ENCODE peak calls at places on chromosomes 7 and 10, in four cellular contexts. One of them, this sample, is unnamed.

GRCh38 chr7:98134420-98134819 is 27.8 kb downstream of the LMTK2 start:
- DNase-seq in brain microvascular endothelial cell: no peak
- DNase-seq in neural progenitor cell: no peak
- DNase-seq in lower leg skin: no peak
- DNase-seq in this sample: no peak

GRCh38 chr10:120599202-120599724 is 142.2 kb downstream of the PLPP4 start:
- DNase-seq in lower leg skin: peak; percentile 48
- DNase-seq in brain microvascular endothelial cell: no peak
- DNase-seq in neural progenitor cell: no peak
- DNase-seq in this sample: no peak

GRCh38 chr10:16195178-16195769 is 241.5 kb upstream of the PTER start:
- DNase-seq in lower leg skin: no peak
- DNase-seq in brain microvascular endothelial cell: no peak
- DNase-seq in neural progenitor cell: no peak
- DNase-seq in this sample: no peak

GRCh38 chr10:77877461-77878344 is 48.9 kb downstream of the DLG5 start:
- DNase-seq in neural progenitor cell: peak; percentile 80
- DNase-seq in lower leg skin: no peak
- DNase-seq in brain microvascular endothelial cell: peak; percentile 44
- DNase-seq in this sample: no peak

GRCh38 chr10:3025300-3025699 is 42.0 kb upstream of the PFKP start:
- DNase-seq in brain microvascular endothelial cell: no peak
- DNase-seq in lower leg skin: no peak
- DNase-seq in neural progenitor cell: no peak
- DNase-seq in this sample: no peak

GRCh38 chr10:78042752-78043104 is 9.1 kb downstream of the RPS24 start:
- DNase-seq in brain microvascular endothelial cell: no peak
- DNase-seq in neural progenitor cell: no peak
- DNase-seq in lower leg skin: no peak
- DNase-seq in this sample: no peak

GRCh38 chr10:127091354-127091753 is 105.0 kb downstream of the INSYN2A start:
- DNase-seq in neural progenitor cell: no peak
- DNase-seq in lower leg skin: no peak
- DNase-seq in brain microvascular endothelial cell: no peak
- DNase-seq in this sample: no peak

GRCh38 chr10:127990846-127991542 is 84.1 kb downstream of the PTPRE start:
- DNase-seq in lower leg skin: no peak
- DNase-seq in neural progenitor cell: no peak
- DNase-seq in brain microvascular endothelial cell: peak; percentile 94
- DNase-seq in this sample: no peak

GRCh38 chr7:30575910-30576309 is 18.8 kb upstream of the GARS1 start:
- DNase-seq in brain microvascular endothelial cell: no peak
- DNase-seq in neural progenitor cell: no peak
- DNase-seq in lower leg skin: no peak
- DNase-seq in this sample: no peak

GRCh38 chr7:32063614-32064013 is 6.6 kb downstream of the PDE1C start:
- DNase-seq in brain microvascular endothelial cell: no peak
- DNase-seq in neural progenitor cell: no peak
- DNase-seq in lower leg skin: no peak
- DNase-seq in this sample: no peak

GRCh38 chr10:87619705-87620104 is 40.0 kb upstream of the PAPSS2 start:
- DNase-seq in brain microvascular endothelial cell: no peak
- DNase-seq in neural progenitor cell: no peak
- DNase-seq in lower leg skin: no peak
- DNase-seq in this sample: no peak

GRCh38 chr10:137031-137430 is 1.8 kb downstream of the ZMYND11 start:
- DNase-seq in lower leg skin: no peak
- DNase-seq in brain microvascular endothelial cell: peak; percentile 7
- DNase-seq in neural progenitor cell: peak; percentile 53
- DNase-seq in this sample: no peak

GRCh38 chr7:31307941-31308340 is 32.6 kb downstream of the NEUROD6 start:
- DNase-seq in lower leg skin: no peak
- DNase-seq in neural progenitor cell: no peak
- DNase-seq in brain microvascular endothelial cell: no peak
- DNase-seq in this sample: no peak

GRCh38 chr10:84194424-84195043 is at the start of gene CDHR1:
- DNase-seq in neural progenitor cell: peak; percentile 90
- DNase-seq in lower leg skin: no peak
- DNase-seq in brain microvascular endothelial cell: no peak
- DNase-seq in this sample: no peak

GRCh38 chr10:17106991-17107390 is 22.6 kb downstream of the CUBN start:
- DNase-seq in neural progenitor cell: no peak
- DNase-seq in brain microvascular endothelial cell: no peak
- DNase-seq in lower leg skin: no peak
- DNase-seq in this sample: no peak

GRCh38 chr10:31622993-31623392 is 304.0 kb downstream of the ZEB1 start:
- DNase-seq in brain microvascular endothelial cell: no peak
- DNase-seq in neural progenitor cell: no peak
- DNase-seq in lower leg skin: no peak
- DNase-seq in this sample: no peak

GRCh38 chr7:107179326-107180163 is 10.7 kb downstream of the HBP1 start:
- DNase-seq in brain microvascular endothelial cell: peak; percentile 21
- DNase-seq in neural progenitor cell: no peak
- DNase-seq in lower leg skin: no peak
- DNase-seq in this sample: no peak

GRCh38 chr10:49419005-49419404 is 23.1 kb upstream of the DRGX start:
- DNase-seq in brain microvascular endothelial cell: no peak
- DNase-seq in neural progenitor cell: no peak
- DNase-seq in lower leg skin: no peak
- DNase-seq in this sample: no peak

GRCh38 chr10:61052469-61053205 is 108.7 kb upstream of the RHOBTB1 start:
- DNase-seq in neural progenitor cell: no peak
- DNase-seq in lower leg skin: no peak
- DNase-seq in brain microvascular endothelial cell: no peak
- DNase-seq in this sample: no peak

GRCh38 chr7:25553005-25553404 is 324.7 kb upstream of the NPVF start:
- DNase-seq in neural progenitor cell: no peak
- DNase-seq in lower leg skin: no peak
- DNase-seq in brain microvascular endothelial cell: no peak
- DNase-seq in this sample: no peak

GRCh38 chr7:93014410-93014809 is 103.4 kb downstream of the SAMD9 start:
- DNase-seq in brain microvascular endothelial cell: no peak
- DNase-seq in neural progenitor cell: no peak
- DNase-seq in lower leg skin: no peak
- DNase-seq in this sample: no peak

GRCh38 chr7:45998506-45998905 is 77.4 kb upstream of the IGFBP3 start:
- DNase-seq in lower leg skin: no peak
- DNase-seq in neural progenitor cell: no peak
- DNase-seq in brain microvascular endothelial cell: no peak
- DNase-seq in this sample: no peak

GRCh38 chr7:114649689-114650088 is 235.1 kb downstream of the FOXP2 start:
- DNase-seq in brain microvascular endothelial cell: no peak
- DNase-seq in neural progenitor cell: no peak
- DNase-seq in lower leg skin: no peak
- DNase-seq in this sample: no peak

GRCh38 chr10:123136221-123136805 is 543 bp downstream of the HMX3 start:
- DNase-seq in lower leg skin: no peak
- DNase-seq in neural progenitor cell: no peak
- DNase-seq in brain microvascular endothelial cell: no peak
- DNase-seq in this sample: no peak

This sample was measured in NCI-H2107.